ENCODE peak calls at places on chromosomes 11 and 22, in ten cellular contexts. Q is adrenal gland, I is HCT116, V is uterus, K is spleen, P is esophagus muscularis mucosa, O is A549, R is ovary, A is transverse colon, Y is sigmoid colon. D is an unnamed sample. For H3K4me1, the result is how much of the 10 kb centered on the place peaks cover.

GRCh38 chr22:38762607-38763006 is 6.8 kb upstream of the SUN2 start:
- DNase-seq in O (no peak), Q (no peak), V (no peak), I (no peak), A (no peak), P (no peak), R (no peak), K (no peak), Y (no peak), D (no peak)

GRCh38 chr11:61967924-61968757 is 707 bp upstream of the FTH1 start:
- DNase-seq in O (no peak), R (peak), P (no peak), V (peak), Q (peak), A (peak), Y (peak), K (peak), I (no peak), D (peak)

GRCh38 chr11:3002346-3002745 is 10.2 kb upstream of the NAP1L4 start:
- DNase-seq in Q (no peak), A (no peak), K (no peak), R (no peak), V (no peak), Y (no peak), P (no peak), O (no peak), I (no peak), D (no peak)

GRCh38 chr11:72228229-72228843 is 3.8 kb downstream of the INPPL1 start:
- DNase-seq in R (no peak), A (no peak), I (no peak), K (peak), Q (no peak), O (no peak), Y (no peak), V (peak), P (no peak), D (no peak)

GRCh38 chr11:83092488-83093384 is 21.0 kb upstream of the RAB30 start:
- DNase-seq in Y (no peak), R (no peak), A (peak), P (no peak), K (no peak), O (peak), Q (peak), I (peak), V (no peak), D (no peak)

GRCh38 chr11:9367551-9367950 is 16.9 kb upstream of the IPO7 start:
- DNase-seq in A (no peak), Y (no peak), I (no peak), P (no peak), V (no peak), R (no peak), O (no peak), K (no peak), Q (no peak), D (no peak)

GRCh38 chr11:66970808-66971442 is 4.2 kb upstream of the C11orf86 start:
- DNase-seq in O (peak), Y (peak), A (peak), P (no peak), R (peak), K (no peak), V (peak), Q (peak), I (peak), D (no peak)

GRCh38 chr22:28012811-28013460 is 93.9 kb upstream of the PITPNB start:
- DNase-seq in Q (no peak), I (no peak), K (peak), Y (no peak), A (no peak), O (no peak), V (no peak), R (no peak), P (no peak), D (no peak)

GRCh38 chr22:46287873-46288751 is 8.6 kb upstream of the GTSE1 start:
- DNase-seq in V (no peak), O (no peak), I (no peak), P (no peak), K (peak), Y (no peak), Q (peak), A (peak), R (no peak), D (peak)

GRCh38 chr11:3686751-3687150 is 15.6 kb upstream of the CHRNA10 start:
- DNase-seq in Y (no peak), K (no peak), R (no peak), A (no peak), Q (no peak), I (no peak), V (no peak), O (no peak), P (no peak), D (no peak)

GRCh38 chr11:128889657-128890213 is 1.4 kb upstream of the KCNJ5 start:
- DNase-seq in P (no peak), Y (no peak), I (no peak), K (no peak), A (no peak), O (no peak), V (no peak), Q (no peak), R (no peak), D (no peak)

GRCh38 chr11:45922425-45923082 is at the start of gene LARGE2:
- DNase-seq in I (no peak), P (no peak), Q (peak), V (peak), A (peak), Y (no peak), R (no peak), K (peak), O (peak), D (no peak)

GRCh38 chr22:28855355-28856094 is 27.8 kb upstream of the ZNRF3 start:
- DNase-seq in O (peak), I (peak), A (peak), Y (peak), V (peak), K (no peak), P (no peak), R (peak), Q (peak), D (peak)

GRCh38 chr11:130994043-130994442 is 77.8 kb upstream of the SNX19 start:
- DNase-seq in Y (no peak), Q (no peak), I (no peak), K (no peak), O (no peak), R (no peak), V (no peak), P (no peak), A (no peak), D (no peak)

GRCh38 chr22:32411829-32412592 is at the start of gene RTCB:
- DNase-seq in R (peak), P (peak), O (peak), A (peak), I (peak), Y (peak), V (peak), K (peak), Q (peak), D (peak)

GRCh38 chr11:69638941-69639681 is 1.8 kb upstream of the CCND1 start:
- DNase-seq in Q (peak), O (peak), Y (peak), P (peak), A (peak), K (peak), V (peak), I (peak), R (peak), D (peak)

GRCh38 chr22:46432164-46433068 is 96.9 kb downstream of the TRMU start:
- DNase-seq in I (no peak), P (no peak), O (no peak), V (no peak), A (peak), Y (no peak), K (no peak), Q (peak), R (no peak), D (no peak)

GRCh38 chr11:65648997-65649491 is 11.1 kb downstream of the SIPA1 start:
- DNase-seq in R (peak), K (peak), P (no peak), O (no peak), Y (no peak), Q (peak), I (no peak), A (no peak), V (no peak), D (no peak)

GRCh38 chr11:87219266-87219665 is 181.5 kb downstream of the TMEM135 start:
- DNase-seq in Q (no peak), I (no peak), K (no peak), A (no peak), R (no peak), O (no peak), P (no peak), V (no peak), Y (no peak), D (no peak)

GRCh38 chr22:49212002-49212401 is 615.7 kb downstream of the BRD1 start:
- DNase-seq in Y (peak), A (no peak), O (no peak), K (peak), P (no peak), Q (no peak), V (peak), I (no peak), R (no peak), D (no peak)

GRCh38 chr22:39839917-39840510 is 53.5 kb downstream of the ENTHD1 start:
- DNase-seq in P (no peak), Y (no peak), V (no peak), Q (no peak), R (no peak), A (no peak), I (no peak), K (no peak), O (no peak), D (no peak)

GRCh38 chr22:40525250-40525884 is 111.2 kb downstream of the MRTFA start:
- DNase-seq in A (peak), R (peak), K (peak), P (no peak), V (no peak), Y (no peak), O (no peak), I (no peak), Q (peak), D (peak)

GRCh38 chr11:108931168-108931567 is 266.3 kb downstream of the DDX10 start:
- DNase-seq in A (no peak), Q (no peak), V (no peak), O (no peak), K (no peak), R (no peak), I (no peak), Y (no peak), P (no peak), D (no peak)

GRCh38 chr11:76787911-76788596 is 4.9 kb downstream of the TSKU start:
- DNase-seq in A (peak), O (no peak), I (peak), V (peak), P (no peak), R (peak), Y (peak), Q (peak), K (peak), D (no peak)

GRCh38 chr11:43987384-43988039 is 45.1 kb downstream of the C11orf96 start:
- DNase-seq in A (peak), O (no peak), I (no peak), P (peak), V (peak), Y (peak), K (no peak), R (peak), Q (peak), D (peak)

GRCh38 chr11:2100361-2101170 is 38.6 kb downstream of the IGF2 start:
- DNase-seq in Y (peak), R (no peak), V (no peak), O (no peak), Q (peak), I (no peak), A (peak), P (no peak), K (peak), D (peak)

GRCh38 chr11:15969281-15969680 is 387.1 kb downstream of the SOX6 start:
- DNase-seq in I (no peak), O (peak), A (peak), K (no peak), R (peak), V (peak), Y (peak), P (no peak), Q (peak), D (no peak)

GRCh38 chr11:73267122-73267846 is 4.9 kb upstream of the P2RY6 start:
- DNase-seq in K (no peak), A (no peak), Q (no peak), R (no peak), P (no peak), V (no peak), Y (no peak), O (no peak), I (no peak), D (no peak)

GRCh38 chr11:91984033-91984568 is 240.5 kb upstream of the FAT3 start:
- DNase-seq in V (no peak), I (no peak), Y (no peak), Q (no peak), K (no peak), R (no peak), P (no peak), A (no peak), O (no peak), D (no peak)

GRCh38 chr11:34623463-34623862 is 2.6 kb downstream of the EHF start:
- DNase-seq in O (no peak), P (no peak), Y (no peak), V (no peak), A (no peak), K (no peak), R (no peak), I (no peak), Q (no peak), D (no peak)

GRCh38 chr11:125724125-125724524 is 22.0 kb upstream of the PATE1 start:
- DNase-seq in R (no peak), V (no peak), Y (no peak), K (no peak), P (no peak), I (peak), O (no peak), Q (no peak), A (no peak), D (no peak)

GRCh38 chr11:8963569-8964323 is 496 bp downstream of the TMEM9B start:
- DNase-seq in A (peak), Y (peak), P (peak), Q (peak), O (peak), V (no peak), K (peak), I (peak), R (peak), D (peak)

GRCh38 chr22:42966389-42966998 is 48.5 kb downstream of the PACSIN2 start:
- DNase-seq in Y (no peak), Q (no peak), P (no peak), I (no peak), V (no peak), K (no peak), A (no peak), O (no peak), R (no peak), D (no peak)
- TF ChIP-seq POLR2A in Y (no peak), Q (no peak), P (no peak), I (no peak), V (no peak), K (no peak), A (no peak), O (no peak), R (no peak), D (no peak)

GRCh38 chr11:122107045-122107444 is 9.0 kb downstream of the BLID start:
- DNase-seq in Q (no peak), P (no peak), Y (no peak), O (no peak), I (no peak), A (no peak), R (no peak), V (no peak), K (no peak), D (no peak)

GRCh38 chr11:122107566-122107965 is 8.4 kb downstream of the BLID start:
- DNase-seq in Y (no peak), K (no peak), V (no peak), R (no peak), O (no peak), A (no peak), I (no peak), P (no peak), Q (no peak), D (peak)

GRCh38 chr11:122104381-122104780 is 11.6 kb downstream of the BLID start:
- DNase-seq in Q (no peak), V (no peak), I (no peak), Y (no peak), K (no peak), O (no peak), P (no peak), A (no peak), R (no peak), D (no peak)

GRCh38 chr11:122103366-122103765 is 12.6 kb downstream of the BLID start:
- DNase-seq in P (no peak), Q (no peak), V (no peak), R (no peak), O (no peak), K (no peak), I (no peak), Y (no peak), A (no peak), D (no peak)

DNA sequence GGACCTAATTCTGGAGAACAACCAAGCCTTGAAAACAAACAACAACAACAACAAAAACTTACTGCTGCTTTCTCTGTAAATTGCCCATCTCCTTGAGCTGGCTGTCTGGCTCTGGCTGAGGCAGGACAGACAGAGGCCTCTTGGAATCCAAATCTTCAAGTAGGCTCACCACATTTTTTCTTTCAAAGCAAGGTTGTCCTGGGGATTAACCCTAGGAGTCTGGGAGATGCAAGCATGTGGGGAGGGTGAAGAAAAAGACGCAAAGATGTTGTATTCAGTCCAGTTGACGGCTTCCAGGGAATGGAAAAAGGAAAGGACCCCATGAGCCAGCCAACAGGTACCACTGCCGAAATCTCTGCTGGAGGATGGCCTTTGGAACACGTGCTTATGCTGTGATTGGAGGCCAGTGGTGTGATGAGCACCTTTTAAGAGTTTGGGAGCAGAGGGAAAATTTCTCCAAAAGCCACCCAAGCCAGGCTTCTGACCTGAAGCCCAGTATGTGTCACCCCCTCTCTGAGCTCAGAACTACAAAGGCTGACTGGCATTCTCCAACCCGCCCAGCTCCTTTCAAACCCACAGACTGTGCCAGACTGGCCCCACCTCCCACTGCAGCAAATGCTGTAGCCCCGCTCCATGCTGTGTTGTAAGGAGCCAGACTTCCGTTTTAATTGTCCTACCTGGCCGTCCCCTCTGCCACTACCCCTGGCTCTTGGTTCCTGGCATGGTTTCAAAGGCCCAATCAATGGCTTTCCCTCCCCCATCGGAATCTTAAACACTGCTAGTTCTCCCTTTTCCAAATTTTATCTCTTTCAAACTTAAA is 10.8 kb downstream of the BLID start:
- DNase-seq in V (no peak), A (no peak), P (no peak), Y (no peak), K (no peak), Q (no peak), I (peak), O (no peak), R (no peak), D (peak)
- H3K4me1 ChIP-seq in V (under half), A (under half), P (under half), Y (under half), K (under half), Q (under half), I (half or more), O (under half), R (under half), D (under half)

GRCh38 chr22:17489101-17489500 is 74.2 kb upstream of the SLC25A18 start:
- DNase-seq in I (no peak), O (no peak), R (no peak), P (no peak), Y (no peak), K (no peak), A (no peak), V (no peak), Q (no peak), D (no peak)

GRCh38 chr22:17483670-17484372 is 79.5 kb upstream of the SLC25A18 start:
- DNase-seq in O (no peak), A (no peak), K (no peak), I (no peak), Y (no peak), P (no peak), R (no peak), V (no peak), Q (no peak), D (peak)

GRCh38 chr22:17484608-17485007 is 78.7 kb upstream of the SLC25A18 start:
- DNase-seq in V (no peak), I (no peak), K (no peak), Y (no peak), R (no peak), O (no peak), A (no peak), Q (no peak), P (no peak), D (no peak)

GRCh38 chr22:17486313-17486712 is 77.0 kb upstream of the SLC25A18 start:
- DNase-seq in I (no peak), O (no peak), P (no peak), Q (peak), R (peak), A (no peak), Y (no peak), V (no peak), K (no peak), D (no peak)

GRCh38 chr22:17486719-17487118 is 76.6 kb upstream of the SLC25A18 start:
- DNase-seq in A (no peak), Y (no peak), R (no peak), V (no peak), K (no peak), P (no peak), I (no peak), O (no peak), Q (no peak), D (no peak)
- H3K27ac ChIP-seq in A (no peak), Y (no peak), R (no peak), V (no peak), K (no peak), P (no peak), I (no peak), O (no peak), Q (no peak), D (no peak)

GRCh38 chr22:20839837-20840645 is 18.6 kb downstream of the PI4KA start:
- DNase-seq in Q (no peak), R (no peak), K (no peak), Y (no peak), O (no peak), P (no peak), A (no peak), I (no peak), V (no peak), D (no peak)
- TF ChIP-seq POLR2A in Q (no peak), R (no peak), K (no peak), Y (no peak), O (no peak), P (no peak), A (no peak), I (no peak), V (no peak), D (no peak)

D was measured in heart left ventricle.